ENCODE peak calls at places on chromosomes 6 and 20, in six cellular contexts. S, H, E, V, T and L are unnamed samples.

GRCh38 chr6:105087571-105088211 is 92.1 kb downstream of the POPDC3 start:
- DNase-seq in S (peak), H (peak), E (no peak), V (peak), T (no peak), L (peak)

GRCh38 chr20:47461120-47461685 is 40.5 kb upstream of the NCOA3 start:
- DNase-seq in S (no peak), H (no peak), E (no peak), V (no peak), T (no peak), L (no peak)

GRCh38 chr6:45699663-45700062 is 316.0 kb downstream of the CLIC5 start:
- DNase-seq in S (no peak), H (no peak), E (no peak), V (no peak), T (no peak), L (no peak)

GRCh38 chr6:164563866-164564265 is 745.5 kb downstream of the C6orf118 start:
- DNase-seq in S (no peak), H (no peak), E (peak), V (no peak), T (no peak), L (no peak)

GRCh38 chr6:150241751-150242150 is 98.9 kb downstream of the PPP1R14C start:
- DNase-seq in S (no peak), H (no peak), E (no peak), V (no peak), T (peak), L (no peak)

GRCh38 chr6:154169193-154169847 is 130.3 kb downstream of the OPRM1 start:
- DNase-seq in S (no peak), H (peak), E (peak), V (no peak), T (no peak), L (no peak)

GRCh38 chr6:40343318-40343886 is 243.8 kb downstream of the LRFN2 start:
- DNase-seq in S (no peak), H (no peak), E (no peak), V (no peak), T (no peak), L (no peak)

GRCh38 chr6:41519748-41520699 is 26.2 kb upstream of the FOXP4 start:
- DNase-seq in S (no peak), H (no peak), E (no peak), V (no peak), T (no peak), L (no peak)

GRCh38 chr6:141610741-141611140 is 522.0 kb upstream of the GJE1 start:
- DNase-seq in S (no peak), H (peak), E (no peak), V (no peak), T (no peak), L (no peak)

GRCh38 chr6:43951756-43952675 is 175.2 kb downstream of the MRPL14 start:
- DNase-seq in S (no peak), H (no peak), E (no peak), V (peak), T (no peak), L (no peak)

GRCh38 chr6:51618563-51618962 is 468.9 kb downstream of the PKHD1 start:
- DNase-seq in S (no peak), H (no peak), E (no peak), V (peak), T (no peak), L (no peak)

GRCh38 chr6:170073846-170074245 is 217.0 kb downstream of the DLL1 start:
- DNase-seq in S (no peak), H (no peak), E (no peak), V (no peak), T (no peak), L (no peak)

GRCh38 chr6:2760882-2761842 is 4.0 kb upstream of the WRNIP1 start:
- DNase-seq in S (no peak), H (peak), E (no peak), V (peak), T (no peak), L (no peak)

GRCh38 chr6:141483561-141484061 is 649.1 kb upstream of the GJE1 start:
- DNase-seq in S (peak), H (peak), E (no peak), V (no peak), T (peak), L (peak)

GRCh38 chr20:63082308-63082938 is 75.7 kb upstream of the BHLHE23 start:
- DNase-seq in S (no peak), H (peak), E (no peak), V (peak), T (no peak), L (no peak)

GRCh38 chr20:58900292-58900931 is 47.9 kb downstream of the GNAS start:
- DNase-seq in S (no peak), H (no peak), E (no peak), V (no peak), T (no peak), L (no peak)

GRCh38 chr20:16170406-16170971 is 402.8 kb downstream of the KIF16B start:
- DNase-seq in S (no peak), H (no peak), E (no peak), V (no peak), T (no peak), L (no peak)

GRCh38 chr6:43489277-43490072 is 12.1 kb downstream of the TJAP1 start:
- DNase-seq in S (no peak), H (no peak), E (peak), V (no peak), T (no peak), L (no peak)

GRCh38 chr20:62025394-62025793 is 40.3 kb downstream of the TAF4 start:
- DNase-seq in S (no peak), H (no peak), E (no peak), V (no peak), T (no peak), L (no peak)